ENCODE peak calls at places on chromosomes 12 and 14, in four cellular contexts. M is cardiac muscle cell, W is choroid plexus epithelial cell, O is endodermal cell. P is an unnamed sample.

GRCh38 chr12:40222247-40222646 is 2.5 kb upstream of the LRRK2 start:
- DNase-seq in M (peak), W (peak), O (no peak), P (no peak)

GRCh38 chr12:52680363-52680762 is at the start of gene KRT1:
- DNase-seq in M (no peak), W (no peak), O (no peak), P (no peak)

GRCh38 chr14:49926803-49927202 is 33.9 kb downstream of the ARF6 start:
- DNase-seq in M (no peak), W (no peak), O (no peak), P (peak)

GRCh38 chr12:53450936-53451335 is 966 bp upstream of the PCBP2 start:
- DNase-seq in M (no peak), W (no peak), O (no peak), P (no peak)

GRCh38 chr12:5088586-5089264 is 45.0 kb downstream of the KCNA5 start:
- DNase-seq in M (peak), W (peak), O (peak), P (no peak)

GRCh38 chr12:116880213-116880816 is 926 bp downstream of the HRK start:
- DNase-seq in M (peak), W (no peak), O (peak), P (no peak)

GRCh38 chr12:106080111-106080732 is 58.5 kb downstream of the NUAK1 start:
- DNase-seq in M (peak), W (peak), O (peak), P (no peak)

GRCh38 chr14:88986146-88986841 is 161.8 kb downstream of the TTC8 start:
- DNase-seq in M (peak), W (peak), O (no peak), P (no peak)

GRCh38 chr12:7501031-7501585 is 2.5 kb downstream of the CD163 start:
- DNase-seq in M (no peak), W (peak), O (no peak), P (peak)

DNA sequence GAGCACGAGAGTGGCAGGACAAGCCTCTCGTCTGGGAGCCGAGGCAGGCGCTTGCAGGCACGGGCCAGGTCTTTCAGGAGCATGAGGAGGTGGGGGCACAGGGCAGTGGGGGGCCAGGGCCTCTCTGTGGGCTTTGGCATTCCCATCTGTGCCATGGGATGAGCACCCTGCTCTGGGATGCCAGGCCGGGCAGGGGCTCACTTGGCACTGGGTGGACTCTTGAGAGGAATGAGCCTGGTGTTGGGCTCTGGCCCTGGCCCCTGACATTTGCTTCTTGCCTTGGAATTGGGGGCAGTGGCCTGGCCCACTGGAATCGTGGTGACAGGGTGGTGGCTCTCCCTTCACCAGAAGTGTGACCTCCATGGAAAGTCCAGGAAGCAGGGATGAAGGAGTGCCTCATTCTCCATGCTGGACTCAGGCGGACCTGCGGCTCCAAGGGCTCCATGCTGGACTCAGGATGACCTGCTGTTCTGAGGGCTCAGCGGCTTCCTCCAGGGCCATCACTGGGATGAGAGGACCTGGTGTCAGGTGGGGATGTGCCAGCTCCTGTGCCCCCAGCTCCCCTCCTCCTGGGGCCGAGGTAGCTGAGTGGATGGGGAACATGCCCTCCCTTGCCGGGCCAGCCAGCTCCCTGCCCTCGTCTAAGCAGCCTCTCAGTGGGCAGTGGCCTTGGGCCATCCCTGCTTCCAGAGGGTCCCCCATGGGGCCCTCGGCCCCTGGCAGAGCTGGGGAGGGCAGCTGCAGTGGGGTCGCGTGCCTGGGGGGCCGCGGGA is 220.3 kb downstream of the KIF26A start:
- DNase-seq in M (no peak), W (no peak), O (peak), P (no peak)
- TF ChIP-seq CTCF in M (no peak), W (no peak), O (no peak), P (no peak)

DNA sequence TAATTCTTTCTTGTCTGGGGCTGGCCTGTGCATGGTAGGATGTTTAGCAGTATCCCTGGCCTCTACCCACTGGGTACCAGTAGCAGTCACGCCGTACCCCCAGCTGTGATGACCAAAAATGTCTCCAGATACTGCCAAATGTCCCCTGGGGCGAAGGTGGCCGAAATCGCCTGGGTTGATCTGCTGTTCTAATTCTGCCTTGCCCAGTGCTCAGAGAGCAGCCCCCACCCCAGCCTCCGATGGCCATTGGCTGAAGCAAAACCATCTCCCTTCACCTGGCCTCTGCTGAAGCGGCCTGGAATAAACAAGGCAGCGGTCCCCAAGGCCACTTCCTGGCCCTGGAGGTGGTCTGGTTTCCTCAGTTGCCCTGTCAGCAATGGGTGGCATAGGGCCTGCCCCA is 298.3 kb downstream of the CACNA1C start:
- DNase-seq in M (no peak), W (no peak), O (peak), P (no peak)
- TF ChIP-seq CTCF in M (no peak), W (no peak), O (no peak), P (no peak)

GRCh38 chr14:68491793-68492192 is 301.1 kb downstream of the ZFP36L1 start:
- DNase-seq in M (no peak), W (no peak), O (no peak), P (no peak)
- TF ChIP-seq CTCF in M (no peak), W (no peak), O (peak), P (no peak)

GRCh38 chr12:89189448-89189847 is 162.9 kb downstream of the DUSP6 start:
- DNase-seq in M (no peak), W (no peak), O (no peak), P (no peak)

GRCh38 chr12:89194683-89195082 is 157.6 kb downstream of the DUSP6 start:
- DNase-seq in M (no peak), W (no peak), O (no peak), P (no peak)

GRCh38 chr12:89195470-89195869 is 156.8 kb downstream of the DUSP6 start:
- DNase-seq in M (no peak), W (no peak), O (no peak), P (no peak)

GRCh38 chr12:89187507-89187906 is 164.8 kb downstream of the DUSP6 start:
- DNase-seq in M (no peak), W (no peak), O (no peak), P (no peak)

GRCh38 chr12:89192419-89192818 is 159.9 kb downstream of the DUSP6 start:
- DNase-seq in M (no peak), W (no peak), O (no peak), P (peak)
- TF ChIP-seq CTCF in M (no peak), W (no peak), O (no peak), P (no peak)

DNA sequence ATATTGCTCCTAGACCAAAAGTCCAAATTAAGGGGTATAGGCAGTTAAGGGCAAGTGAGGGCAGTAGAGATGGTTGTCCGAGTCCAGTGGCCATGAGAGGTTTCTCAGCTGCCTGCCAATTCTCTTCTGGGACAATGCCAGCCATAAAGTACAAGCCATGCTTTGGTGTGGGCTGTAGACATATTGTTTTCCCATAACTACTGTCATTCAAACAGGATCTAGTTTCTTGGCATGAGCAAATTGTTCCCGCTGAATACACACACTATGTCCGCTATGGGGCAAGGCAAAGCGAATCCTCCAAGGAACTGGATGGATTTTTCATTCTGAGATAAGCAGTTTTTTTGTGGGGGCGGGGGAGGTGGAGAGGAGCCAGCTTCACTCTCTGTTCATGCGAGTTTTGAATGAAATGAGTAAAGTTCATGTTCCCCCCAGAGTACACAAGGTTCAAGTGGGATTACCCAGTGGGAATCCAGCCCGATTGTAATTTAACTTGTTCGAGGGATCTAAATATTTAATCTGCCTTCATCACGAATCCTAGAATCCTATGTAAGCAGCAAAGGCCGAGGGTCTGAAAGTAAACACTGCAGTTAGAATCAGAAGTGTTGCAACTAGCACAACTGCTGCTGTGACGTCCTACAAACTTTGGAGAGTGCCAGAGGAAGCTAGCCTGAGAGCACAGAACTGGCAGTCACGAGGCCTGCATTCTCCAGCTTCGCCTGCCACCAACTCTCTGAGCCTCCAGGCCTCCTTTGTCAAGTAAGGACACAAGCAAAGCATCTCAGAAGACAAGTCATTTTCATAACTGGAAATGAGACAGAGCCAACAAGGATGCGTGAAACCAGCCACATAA is 137.0 kb downstream of the CRADD start:
- DNase-seq in M (peak), W (peak), O (no peak), P (no peak)
- TF ChIP-seq CTCF in M (peak), W (no peak), O (no peak), P (no peak)

GRCh38 chr14:90060312-90060964 is 1.4 kb upstream of the KCNK13 start:
- DNase-seq in M (peak), W (peak), O (peak), P (peak)
- TF ChIP-seq CTCF in M (peak), W (peak), O (peak), P (peak)

DNA sequence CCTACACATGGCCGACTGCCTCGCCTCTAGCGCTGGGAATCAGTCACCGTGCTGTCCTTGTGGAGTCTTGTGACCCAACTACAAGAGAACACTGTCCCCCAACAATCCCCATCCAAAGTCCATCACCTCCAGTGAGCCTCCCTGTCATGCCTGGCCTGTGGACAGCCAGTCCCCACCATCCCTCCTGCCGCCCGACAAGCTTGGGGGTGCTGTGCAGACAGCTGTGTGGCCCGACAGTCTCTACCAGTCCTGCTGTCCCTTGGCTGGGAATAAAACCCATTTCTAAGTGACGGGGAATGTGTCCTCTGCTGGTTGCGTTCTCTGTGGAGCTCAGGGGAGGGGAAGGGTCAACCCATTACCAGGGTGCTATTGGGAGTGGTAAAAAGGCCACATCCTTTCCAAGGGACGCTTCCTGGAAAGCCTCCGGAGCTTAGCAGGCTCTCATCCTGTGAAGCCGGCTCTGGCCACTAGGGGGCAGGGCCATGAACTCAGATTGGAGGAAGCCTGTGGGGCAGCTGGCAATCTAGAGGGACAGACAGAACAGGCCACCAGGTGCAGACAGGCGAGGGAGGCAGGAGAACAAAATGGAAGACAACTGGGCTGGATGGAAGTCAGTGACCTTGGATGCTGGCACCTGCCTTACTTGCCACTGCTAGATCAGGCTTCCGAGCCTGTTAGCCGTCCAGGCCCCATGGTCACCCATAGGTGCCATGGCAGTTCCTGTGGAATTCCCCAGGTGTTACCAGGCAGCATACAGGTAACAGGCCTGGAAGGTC is 12.0 kb upstream of the BLTP3B start:
- DNase-seq in M (peak), W (peak), O (peak), P (peak)
- TF ChIP-seq CTCF in M (peak), W (peak), O (peak), P (peak)